ENCODE peak calls at places on chromosome X, in eight cellular contexts. C, X, Y, G, A, O, U and W are unnamed samples.

GRCh38 chrX:13647709-13648212 is 5.2 kb upstream of the TCEANC start:
- DNase-seq in G (peak), C (peak), U (peak), X (peak), A (no peak), Y (no peak), O (peak), W (no peak)

GRCh38 chrX:77668391-77669237 is 117.4 kb downstream of the ATRX start:
- DNase-seq in O (no peak), C (no peak), Y (no peak), X (peak), U (no peak), A (no peak), G (peak), W (no peak)

GRCh38 chrX:107565916-107566602 is 62.3 kb upstream of the PRPS1 start:
- DNase-seq in A (peak), C (no peak), X (peak), G (peak), Y (peak), U (no peak), O (no peak), W (no peak)

GRCh38 chrX:150513564-150513963 is 54.9 kb upstream of the MTM1 start:
- DNase-seq in C (no peak), U (no peak), X (no peak), O (no peak), A (no peak), Y (no peak), G (no peak), W (no peak)

GRCh38 chrX:49627030-49627777 is 28.4 kb downstream of the GAGE1 start:
- DNase-seq in A (no peak), O (peak), C (peak), X (no peak), Y (no peak), G (no peak), U (no peak), W (no peak)

GRCh38 chrX:103483720-103484119 is 35.6 kb downstream of the RAB40A start:
- DNase-seq in G (no peak), A (no peak), X (no peak), Y (no peak), U (no peak), C (no peak), O (peak), W (no peak)

GRCh38 chrX:41108684-41109205 is 23.5 kb downstream of the USP9X start:
- DNase-seq in O (no peak), C (no peak), U (no peak), A (no peak), X (no peak), Y (no peak), G (no peak), W (no peak)

GRCh38 chrX:36422368-36422767 is 502.8 kb downstream of the CFAP47 start:
- DNase-seq in G (no peak), X (no peak), O (no peak), U (no peak), A (no peak), C (no peak), Y (no peak), W (no peak)

GRCh38 chrX:37075892-37076595 is 67.9 kb downstream of the FAM47C start:
- DNase-seq in Y (no peak), U (no peak), O (no peak), G (no peak), C (no peak), X (no peak), A (no peak), W (no peak)

GRCh38 chrX:104318330-104319009 is 63.7 kb upstream of the ESX1 start:
- DNase-seq in G (peak), C (no peak), A (no peak), Y (no peak), O (no peak), X (peak), U (no peak), W (no peak)

GRCh38 chrX:134388161-134389109 is 71.5 kb upstream of the HPRT1 start:
- DNase-seq in A (no peak), X (no peak), Y (no peak), U (no peak), O (no peak), C (no peak), G (no peak), W (peak)

GRCh38 chrX:120302434-120302833 is 8.8 kb downstream of the TMEM255A start:
- DNase-seq in O (peak), Y (no peak), U (no peak), G (peak), C (no peak), X (no peak), A (no peak), W (no peak)

GRCh38 chrX:101260435-101260834 is 30.7 kb downstream of the TAF7L start:
- DNase-seq in A (no peak), X (no peak), Y (no peak), C (no peak), U (no peak), G (no peak), O (no peak), W (no peak)

GRCh38 chrX:7083468-7084396 is 63.8 kb upstream of the STS start:
- DNase-seq in X (peak), G (peak), C (peak), A (no peak), U (no peak), O (peak), Y (no peak), W (no peak)

GRCh38 chrX:84363054-84363453 is 139.2 kb downstream of the HDX start:
- DNase-seq in A (no peak), O (no peak), Y (no peak), X (no peak), C (no peak), G (no peak), U (no peak), W (no peak)

GRCh38 chrX:17527135-17527701 is 152.2 kb downstream of the NHS start:
- DNase-seq in C (no peak), Y (no peak), O (no peak), X (no peak), G (peak), A (no peak), U (peak), W (no peak)

GRCh38 chrX:63967541-63967940 is 182.5 kb upstream of the ARHGEF9 start:
- DNase-seq in G (no peak), X (peak), U (no peak), O (no peak), C (no peak), Y (no peak), A (no peak), W (no peak)